ENCODE peak calls at places on chromosomes 4 and X, in six cellular contexts. One of them, this sample, is unnamed.

GRCh38 chr4:16116493-16116990 is 32.7 kb upstream of the PROM1 start:
- DNase-seq in spleen: no peak
- DNase-seq in suprapubic skin: no peak
- DNase-seq in fibroblast of the aortic adventitia: no peak
- DNase-seq in choroid plexus epithelial cell: no peak
- DNase-seq in A549: no peak
- DNase-seq in this sample: no peak

GRCh38 chr4:67465032-67465762 is 80.1 kb downstream of the CENPC start:
- DNase-seq in spleen: no peak
- DNase-seq in suprapubic skin: no peak
- DNase-seq in fibroblast of the aortic adventitia: no peak
- DNase-seq in choroid plexus epithelial cell: peak
- DNase-seq in A549: no peak
- DNase-seq in this sample: no peak

GRCh38 chr4:41155194-41155830 is 59.0 kb downstream of the APBB2 start:
- DNase-seq in spleen: no peak
- DNase-seq in suprapubic skin: no peak
- DNase-seq in fibroblast of the aortic adventitia: peak
- DNase-seq in choroid plexus epithelial cell: peak
- DNase-seq in A549: no peak
- DNase-seq in this sample: no peak

GRCh38 chrX:11351375-11352295 is 58.4 kb downstream of the AMELX start:
- DNase-seq in spleen: peak
- DNase-seq in suprapubic skin: peak
- DNase-seq in fibroblast of the aortic adventitia: peak
- DNase-seq in choroid plexus epithelial cell: peak
- DNase-seq in A549: no peak
- DNase-seq in this sample: peak

GRCh38 chr4:38292529-38292928 is 332.3 kb downstream of the PTTG2 start:
- DNase-seq in spleen: no peak
- DNase-seq in suprapubic skin: no peak
- DNase-seq in fibroblast of the aortic adventitia: no peak
- DNase-seq in choroid plexus epithelial cell: no peak
- DNase-seq in A549: no peak
- DNase-seq in this sample: no peak

GRCh38 chrX:80705379-80705778 is 104.3 kb downstream of the BRWD3 start:
- DNase-seq in spleen: no peak
- DNase-seq in suprapubic skin: no peak
- DNase-seq in fibroblast of the aortic adventitia: no peak
- DNase-seq in choroid plexus epithelial cell: no peak
- DNase-seq in A549: no peak
- DNase-seq in this sample: no peak

GRCh38 chr4:53734584-53735363 is 143.5 kb upstream of the LNX1 start:
- DNase-seq in spleen: no peak
- DNase-seq in suprapubic skin: no peak
- DNase-seq in fibroblast of the aortic adventitia: peak
- DNase-seq in choroid plexus epithelial cell: peak
- DNase-seq in A549: no peak
- DNase-seq in this sample: no peak

GRCh38 chrX:110172215-110172614 is 145.7 kb downstream of the AMMECR1 start:
- DNase-seq in spleen: peak
- DNase-seq in suprapubic skin: no peak
- DNase-seq in fibroblast of the aortic adventitia: no peak
- DNase-seq in choroid plexus epithelial cell: no peak
- DNase-seq in A549: no peak
- DNase-seq in this sample: no peak

GRCh38 chr4:2423695-2424094 is 4.9 kb downstream of the CFAP99 start:
- DNase-seq in spleen: peak
- DNase-seq in suprapubic skin: no peak
- DNase-seq in fibroblast of the aortic adventitia: no peak
- DNase-seq in choroid plexus epithelial cell: no peak
- DNase-seq in A549: no peak
- DNase-seq in this sample: no peak

GRCh38 chr4:69689530-69690111 is 36.6 kb upstream of the UGT2A1 start:
- DNase-seq in spleen: no peak
- DNase-seq in suprapubic skin: no peak
- DNase-seq in fibroblast of the aortic adventitia: peak
- DNase-seq in choroid plexus epithelial cell: peak
- DNase-seq in A549: no peak
- DNase-seq in this sample: peak

GRCh38 chrX:7062912-7063311 is 84.6 kb upstream of the STS start:
- DNase-seq in spleen: no peak
- DNase-seq in suprapubic skin: no peak
- DNase-seq in fibroblast of the aortic adventitia: no peak
- DNase-seq in choroid plexus epithelial cell: no peak
- DNase-seq in A549: no peak
- DNase-seq in this sample: no peak

GRCh38 chr4:94665500-94666398 is 92.0 kb upstream of the BMPR1B start:
- DNase-seq in spleen: no peak
- DNase-seq in suprapubic skin: no peak
- DNase-seq in fibroblast of the aortic adventitia: no peak
- DNase-seq in choroid plexus epithelial cell: no peak
- DNase-seq in A549: peak
- DNase-seq in this sample: no peak

GRCh38 chr4:153750197-153750817 is 9.5 kb downstream of the RNF175 start:
- DNase-seq in spleen: no peak
- DNase-seq in suprapubic skin: no peak
- DNase-seq in fibroblast of the aortic adventitia: peak
- DNase-seq in choroid plexus epithelial cell: peak
- DNase-seq in A549: peak
- DNase-seq in this sample: peak

GRCh38 chr4:27714073-27714472 is 853.4 kb downstream of the STIM2 start:
- DNase-seq in spleen: no peak
- DNase-seq in suprapubic skin: no peak
- DNase-seq in fibroblast of the aortic adventitia: no peak
- DNase-seq in choroid plexus epithelial cell: no peak
- DNase-seq in A549: no peak
- DNase-seq in this sample: no peak

GRCh38 chr4:185134176-185134869 is 8.7 kb upstream of the SLC25A4 start:
- DNase-seq in spleen: no peak
- DNase-seq in suprapubic skin: no peak
- DNase-seq in fibroblast of the aortic adventitia: peak
- DNase-seq in choroid plexus epithelial cell: peak
- DNase-seq in A549: peak
- DNase-seq in this sample: peak

GRCh38 chr4:15906024-15906443 is 32.5 kb downstream of the FGFBP1 start:
- DNase-seq in spleen: peak
- DNase-seq in suprapubic skin: peak
- DNase-seq in fibroblast of the aortic adventitia: no peak
- DNase-seq in choroid plexus epithelial cell: no peak
- DNase-seq in A549: peak
- DNase-seq in this sample: no peak

DNA sequence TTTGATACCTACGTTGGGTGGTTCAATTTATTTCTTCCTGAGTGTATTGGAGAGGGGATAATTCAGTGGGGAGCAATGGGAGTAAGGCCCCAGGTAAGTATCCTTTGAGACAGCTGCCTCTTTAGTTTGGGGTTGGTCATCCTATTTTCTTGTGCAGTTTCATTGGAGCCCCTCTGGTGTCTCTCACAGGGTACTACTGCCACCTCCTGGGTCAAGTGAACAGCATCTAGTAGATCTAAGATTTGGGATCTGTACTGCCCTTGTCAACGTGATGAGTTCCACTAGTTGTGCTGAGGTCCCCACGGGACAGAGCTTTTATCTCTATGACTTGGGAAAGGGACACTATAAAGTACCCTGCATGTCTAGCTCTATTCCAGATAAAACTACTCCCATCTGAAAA is 80.6 kb downstream of the PBDC1 start:
- DNase-seq in spleen: no peak
- DNase-seq in suprapubic skin: no peak
- DNase-seq in fibroblast of the aortic adventitia: peak
- DNase-seq in choroid plexus epithelial cell: peak
- DNase-seq in A549: peak
- DNase-seq in this sample: peak
- TF ChIP-seq CTCF in spleen: peak
- TF ChIP-seq CTCF in suprapubic skin: no peak
- TF ChIP-seq CTCF in fibroblast of the aortic adventitia: peak
- TF ChIP-seq CTCF in choroid plexus epithelial cell: peak
- TF ChIP-seq CTCF in A549: peak
- TF ChIP-seq CTCF in this sample: peak

DNA sequence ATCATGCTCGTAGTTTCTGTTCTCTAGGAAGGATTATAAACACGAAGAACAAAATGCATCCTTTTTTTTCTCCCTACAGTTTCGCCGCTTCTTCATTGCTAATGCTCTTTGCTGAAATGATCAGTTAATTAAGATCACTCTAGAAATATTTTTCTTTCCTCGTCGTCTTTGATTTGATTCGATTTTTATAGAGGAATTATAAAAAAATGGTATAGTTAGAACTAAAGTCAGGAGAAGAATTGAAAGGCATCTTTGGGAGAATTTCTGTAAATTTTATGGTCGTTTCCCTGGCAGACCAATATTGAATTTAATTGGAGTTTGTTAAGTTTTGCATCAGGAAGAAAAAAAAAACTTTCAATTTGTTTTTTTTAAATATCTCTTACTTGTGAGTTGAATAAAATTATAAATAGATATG is 1.1 kb upstream of the NKX3-2 start:
- DNase-seq in spleen: no peak
- DNase-seq in suprapubic skin: no peak
- DNase-seq in fibroblast of the aortic adventitia: no peak
- DNase-seq in choroid plexus epithelial cell: no peak
- DNase-seq in A549: no peak
- DNase-seq in this sample: no peak
- H3K4me3 ChIP-seq in spleen: peak
- H3K4me3 ChIP-seq in suprapubic skin: no peak
- H3K4me3 ChIP-seq in fibroblast of the aortic adventitia: peak
- H3K4me3 ChIP-seq in choroid plexus epithelial cell: no peak
- H3K4me3 ChIP-seq in A549: peak
- H3K4me3 ChIP-seq in this sample: no peak

GRCh38 chrX:40299502-40300118 is 201.9 kb upstream of the BCOR start:
- DNase-seq in spleen: no peak
- DNase-seq in suprapubic skin: no peak
- DNase-seq in fibroblast of the aortic adventitia: no peak
- DNase-seq in choroid plexus epithelial cell: no peak
- DNase-seq in A549: no peak
- DNase-seq in this sample: no peak
- TF ChIP-seq CTCF in spleen: no peak
- TF ChIP-seq CTCF in suprapubic skin: no peak
- TF ChIP-seq CTCF in fibroblast of the aortic adventitia: no peak
- TF ChIP-seq CTCF in choroid plexus epithelial cell: no peak
- TF ChIP-seq CTCF in A549: no peak
- TF ChIP-seq CTCF in this sample: no peak

GRCh38 chr4:140097572-140097971 is 56.4 kb downstream of the MAML3 start:
- DNase-seq in spleen: no peak
- DNase-seq in suprapubic skin: no peak
- DNase-seq in fibroblast of the aortic adventitia: no peak
- DNase-seq in choroid plexus epithelial cell: no peak
- DNase-seq in A549: no peak
- DNase-seq in this sample: no peak
- H3K4me3 ChIP-seq in spleen: no peak
- H3K4me3 ChIP-seq in suprapubic skin: no peak
- H3K4me3 ChIP-seq in fibroblast of the aortic adventitia: no peak
- H3K4me3 ChIP-seq in choroid plexus epithelial cell: no peak
- H3K4me3 ChIP-seq in A549: no peak
- H3K4me3 ChIP-seq in this sample: no peak

GRCh38 chrX:21354725-21355124 is 19.5 kb upstream of the CNKSR2 start:
- DNase-seq in spleen: no peak
- DNase-seq in suprapubic skin: no peak
- DNase-seq in fibroblast of the aortic adventitia: no peak
- DNase-seq in choroid plexus epithelial cell: no peak
- DNase-seq in A549: no peak
- DNase-seq in this sample: no peak
- TF ChIP-seq CTCF in spleen: no peak
- TF ChIP-seq CTCF in suprapubic skin: no peak
- TF ChIP-seq CTCF in fibroblast of the aortic adventitia: no peak
- TF ChIP-seq CTCF in choroid plexus epithelial cell: no peak
- TF ChIP-seq CTCF in A549: no peak
- TF ChIP-seq CTCF in this sample: no peak

GRCh38 chr4:89641367-89641687 is 195.6 kb downstream of the SNCA start:
- DNase-seq in spleen: no peak
- DNase-seq in suprapubic skin: no peak
- DNase-seq in fibroblast of the aortic adventitia: no peak
- DNase-seq in choroid plexus epithelial cell: no peak
- DNase-seq in A549: no peak
- DNase-seq in this sample: no peak

GRCh38 chr4:89639395-89639794 is 197.6 kb downstream of the SNCA start:
- DNase-seq in spleen: no peak
- DNase-seq in suprapubic skin: no peak
- DNase-seq in fibroblast of the aortic adventitia: no peak
- DNase-seq in choroid plexus epithelial cell: no peak
- DNase-seq in A549: no peak
- DNase-seq in this sample: no peak

GRCh38 chr4:89645512-89645911 is 191.4 kb downstream of the SNCA start:
- DNase-seq in spleen: no peak
- DNase-seq in suprapubic skin: no peak
- DNase-seq in fibroblast of the aortic adventitia: no peak
- DNase-seq in choroid plexus epithelial cell: no peak
- DNase-seq in A549: no peak
- DNase-seq in this sample: no peak

GRCh38 chr4:89640620-89641366 is 196.2 kb downstream of the SNCA start:
- DNase-seq in spleen: no peak
- DNase-seq in suprapubic skin: peak
- DNase-seq in fibroblast of the aortic adventitia: peak
- DNase-seq in choroid plexus epithelial cell: peak
- DNase-seq in A549: peak
- DNase-seq in this sample: peak
- H3K4me3 ChIP-seq in spleen: no peak
- H3K4me3 ChIP-seq in suprapubic skin: no peak
- H3K4me3 ChIP-seq in fibroblast of the aortic adventitia: no peak
- H3K4me3 ChIP-seq in choroid plexus epithelial cell: peak
- H3K4me3 ChIP-seq in A549: peak
- H3K4me3 ChIP-seq in this sample: peak

DNA sequence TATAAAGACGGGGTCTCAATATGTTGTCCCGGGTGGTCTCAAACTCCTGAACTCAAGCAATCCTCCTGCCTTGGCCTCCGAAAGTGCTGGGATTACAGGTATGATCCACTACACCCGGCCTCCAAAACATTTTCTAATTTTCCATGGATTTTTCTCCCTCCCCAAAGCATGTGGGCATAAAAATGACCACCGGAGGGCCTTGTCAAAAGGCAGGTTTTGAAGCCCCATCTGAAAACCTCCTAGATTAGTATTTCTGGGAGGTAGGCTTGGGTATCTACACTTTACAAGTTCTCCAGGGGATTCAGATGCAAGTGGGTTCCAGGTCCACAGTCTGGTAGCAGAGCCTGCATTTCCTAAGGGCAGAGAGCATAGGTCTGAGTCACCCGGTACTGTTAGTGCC is 1.4 kb upstream of the GPR173 start:
- DNase-seq in spleen: no peak
- DNase-seq in suprapubic skin: no peak
- DNase-seq in fibroblast of the aortic adventitia: peak
- DNase-seq in choroid plexus epithelial cell: no peak
- DNase-seq in A549: peak
- DNase-seq in this sample: no peak
- TF ChIP-seq CTCF in spleen: no peak
- TF ChIP-seq CTCF in suprapubic skin: no peak
- TF ChIP-seq CTCF in fibroblast of the aortic adventitia: peak
- TF ChIP-seq CTCF in choroid plexus epithelial cell: peak
- TF ChIP-seq CTCF in A549: peak
- TF ChIP-seq CTCF in this sample: peak